ENCODE peak calls at places on chromosomes 3 and 15, in five cellular contexts. T, M, G, A and Y are unnamed samples.

GRCh38 chr15:28955686-28956421 is 70.1 kb downstream of the APBA2 start:
- DNase-seq in T (peak), M (no peak), G (no peak), A (no peak), Y (no peak)

GRCh38 chr15:91208366-91208765 is 108.3 kb downstream of the SV2B start:
- DNase-seq in T (no peak), M (no peak), G (no peak), A (no peak), Y (no peak)

GRCh38 chr15:97566957-97567356 is 393.5 kb upstream of the ARRDC4 start:
- DNase-seq in T (no peak), M (no peak), G (no peak), A (no peak), Y (no peak)

GRCh38 chr3:141940204-141940776 is 63.8 kb downstream of the ATP1B3 start:
- DNase-seq in T (peak), M (peak), G (peak), A (no peak), Y (no peak)

GRCh38 chr15:82810061-82810862 is 834 bp downstream of the WHAMM start:
- DNase-seq in T (peak), M (peak), G (peak), A (peak), Y (no peak)

GRCh38 chr3:17801131-17801530 is 58.7 kb upstream of the TBC1D5 start:
- DNase-seq in T (no peak), M (no peak), G (no peak), A (no peak), Y (no peak)

GRCh38 chr3:173889522-173890055 is 492.0 kb downstream of the NLGN1 start:
- DNase-seq in T (no peak), M (no peak), G (no peak), A (no peak), Y (no peak)

GRCh38 chr3:116085456-116085855 is 359.8 kb downstream of the LSAMP start:
- DNase-seq in T (no peak), M (no peak), G (no peak), A (no peak), Y (no peak)

GRCh38 chr3:191120447-191121304 is 78.4 kb upstream of the OSTN start:
- DNase-seq in T (no peak), M (no peak), G (no peak), A (no peak), Y (no peak)

GRCh38 chr3:77885381-77885780 is 845.5 kb downstream of the ROBO2 start:
- DNase-seq in T (no peak), M (no peak), G (no peak), A (no peak), Y (no peak)

GRCh38 chr3:55490194-55490913 is 3.2 kb upstream of the WNT5A start:
- DNase-seq in T (no peak), M (no peak), G (no peak), A (no peak), Y (no peak)

GRCh38 chr15:39535466-39535865 is 45.4 kb upstream of the THBS1 start:
- DNase-seq in T (no peak), M (no peak), G (no peak), A (no peak), Y (no peak)

GRCh38 chr15:39534996-39535395 is 45.9 kb upstream of the THBS1 start:
- DNase-seq in T (no peak), M (no peak), G (no peak), A (no peak), Y (no peak)

GRCh38 chr15:39529457-39529856 is 51.4 kb upstream of the THBS1 start:
- DNase-seq in T (no peak), M (no peak), G (no peak), A (no peak), Y (no peak)

DNA sequence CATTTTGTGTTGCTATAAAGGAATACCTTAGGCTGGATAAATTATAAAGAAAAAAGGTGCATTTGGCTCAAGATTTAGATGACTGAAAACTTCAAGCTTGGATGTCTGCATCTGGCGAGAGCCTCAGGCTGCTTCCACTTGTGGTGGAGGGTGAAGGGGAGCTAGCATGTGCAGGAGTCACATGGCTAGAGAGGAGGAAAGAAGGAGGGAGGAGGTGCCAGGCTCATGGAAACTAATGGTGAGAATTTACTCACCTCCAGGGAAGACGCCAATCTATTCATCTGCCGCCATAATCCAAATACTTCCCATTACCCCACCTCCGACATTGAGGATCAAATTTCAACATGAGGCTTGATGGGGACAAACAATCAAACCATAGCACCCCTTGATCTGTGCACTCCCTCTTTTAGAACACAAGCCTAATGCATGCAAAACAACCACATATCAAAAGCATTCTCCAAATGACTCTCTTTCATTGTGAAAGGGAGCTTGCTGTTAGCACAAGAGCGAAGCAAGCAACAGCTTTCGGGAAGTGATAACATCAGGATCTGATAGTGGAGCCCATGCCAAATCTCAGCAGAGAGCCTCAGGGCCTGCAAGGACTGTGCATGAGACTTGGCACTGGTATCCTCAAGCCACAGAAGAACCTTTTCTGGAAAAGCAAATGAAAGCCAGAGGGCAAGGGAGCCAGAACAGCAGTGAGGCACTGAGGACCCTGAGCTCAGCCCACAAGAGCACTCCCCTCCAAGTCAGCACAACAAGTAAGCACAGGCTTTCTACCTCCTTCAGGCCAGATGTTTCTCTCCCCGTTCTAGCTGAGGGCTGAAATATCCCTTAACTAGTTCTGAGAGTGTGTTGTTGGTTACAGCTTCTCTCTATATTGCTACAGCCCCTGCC is 50.2 kb upstream of the THBS1 start:
- DNase-seq in T (no peak), M (peak), G (no peak), A (no peak), Y (no peak)
- TF ChIP-seq CTCF in T (no peak), M (no peak), G (no peak), A (no peak), Y (no peak)

GRCh38 chr15:66102563-66103292 is 150.8 kb downstream of the MEGF11 start:
- DNase-seq in T (peak), M (no peak), G (no peak), A (no peak), Y (no peak)
- TF ChIP-seq CTCF in T (no peak), M (no peak), G (no peak), A (no peak), Y (no peak)

GRCh38 chr3:32685604-32686185 is 707 bp downstream of the CNOT10 start:
- DNase-seq in T (no peak), M (no peak), G (no peak), A (no peak), Y (no peak)
- TF ChIP-seq CTCF in T (no peak), M (no peak), G (no peak), A (no peak), Y (peak)

DNA sequence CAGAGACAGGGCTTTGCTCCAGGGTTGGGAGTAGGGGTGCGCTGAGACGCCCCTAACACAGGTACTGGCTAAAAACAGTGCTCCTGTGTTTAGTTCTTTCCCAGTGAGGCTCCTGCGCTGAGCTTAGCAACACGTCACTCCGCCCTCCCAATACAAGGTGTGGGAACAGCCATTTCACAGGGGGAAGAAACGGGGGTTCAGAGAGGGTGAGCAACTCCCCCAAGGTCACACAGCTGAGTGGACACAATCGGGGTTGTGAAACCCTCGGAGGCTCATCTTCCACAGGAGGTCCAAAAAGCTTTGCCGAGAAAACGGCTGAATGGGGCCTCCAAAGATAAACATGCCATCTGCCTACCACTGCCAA is 628 bp downstream of the PRRT3 start:
- DNase-seq in T (no peak), M (no peak), G (no peak), A (no peak), Y (no peak)
- TF ChIP-seq CTCF in T (no peak), M (no peak), G (no peak), A (no peak), Y (no peak)

GRCh38 chr3:13391308-13391707 is 28.8 kb downstream of the NUP210 start:
- DNase-seq in T (no peak), M (no peak), G (no peak), A (no peak), Y (no peak)
- TF ChIP-seq CTCF in T (no peak), M (peak), G (no peak), A (no peak), Y (peak)